ENCODE peak calls at places on chromosomes 13 and 19, in seven cellular contexts. One of them, this sample, is unnamed.

GRCh38 chr13:39876258-39876657 is 220.8 kb downstream of the COG6 start:
- DNase-seq in activated T-cell treated with anti-CD3 and anti-CD28 coated beads, Interleukin-2, amount 50 U/mL, for 72 hours: no peak
- DNase-seq in CD4-positive, alpha-beta memory T cell: no peak
- DNase-seq in GM20000: no peak
- DNase-seq in AG04450: peak; percentile 70
- DNase-seq in stimulated activated naive CD4-positive, alpha-beta T cell treated with Interleukin-2 at 50 U/mL for 16 hours: no peak
- DNase-seq in hepatic stellate cell: peak; percentile 60
- DNase-seq in this sample: peak; percentile 88

GRCh38 chr13:112024577-112024976 is 42.4 kb upstream of the SOX1 start:
- DNase-seq in stimulated activated naive CD4-positive, alpha-beta T cell treated with Interleukin-2 at 50 U/mL for 16 hours: no peak
- DNase-seq in GM20000: no peak
- DNase-seq in activated T-cell treated with anti-CD3 and anti-CD28 coated beads, Interleukin-2, amount 50 U/mL, for 72 hours: no peak
- DNase-seq in hepatic stellate cell: no peak
- DNase-seq in CD4-positive, alpha-beta memory T cell: no peak
- DNase-seq in AG04450: no peak
- DNase-seq in this sample: no peak

GRCh38 chr13:51552027-51552426 is 32.2 kb upstream of the WDFY2 start:
- DNase-seq in CD4-positive, alpha-beta memory T cell: no peak
- DNase-seq in activated T-cell treated with anti-CD3 and anti-CD28 coated beads, Interleukin-2, amount 50 U/mL, for 72 hours: no peak
- DNase-seq in GM20000: no peak
- DNase-seq in hepatic stellate cell: no peak
- DNase-seq in stimulated activated naive CD4-positive, alpha-beta T cell treated with Interleukin-2 at 50 U/mL for 16 hours: no peak
- DNase-seq in AG04450: no peak
- DNase-seq in this sample: no peak

GRCh38 chr13:45441633-45442032 is 23.1 kb upstream of the COG3 start:
- DNase-seq in AG04450: no peak
- DNase-seq in hepatic stellate cell: no peak
- DNase-seq in CD4-positive, alpha-beta memory T cell: no peak
- DNase-seq in GM20000: peak; percentile 30
- DNase-seq in stimulated activated naive CD4-positive, alpha-beta T cell treated with Interleukin-2 at 50 U/mL for 16 hours: no peak
- DNase-seq in activated T-cell treated with anti-CD3 and anti-CD28 coated beads, Interleukin-2, amount 50 U/mL, for 72 hours: no peak
- DNase-seq in this sample: no peak

GRCh38 chr19:48836089-48837017 is at the start of gene HSD17B14:
- DNase-seq in GM20000: no peak
- DNase-seq in CD4-positive, alpha-beta memory T cell: no peak
- DNase-seq in AG04450: no peak
- DNase-seq in stimulated activated naive CD4-positive, alpha-beta T cell treated with Interleukin-2 at 50 U/mL for 16 hours: no peak
- DNase-seq in activated T-cell treated with anti-CD3 and anti-CD28 coated beads, Interleukin-2, amount 50 U/mL, for 72 hours: no peak
- DNase-seq in hepatic stellate cell: no peak
- DNase-seq in this sample: no peak

GRCh38 chr13:72808917-72809500 is 27.1 kb downstream of the PIBF1 start:
- DNase-seq in stimulated activated naive CD4-positive, alpha-beta T cell treated with Interleukin-2 at 50 U/mL for 16 hours: no peak
- DNase-seq in CD4-positive, alpha-beta memory T cell: no peak
- DNase-seq in hepatic stellate cell: peak; percentile 2
- DNase-seq in AG04450: no peak
- DNase-seq in GM20000: peak; percentile 6
- DNase-seq in activated T-cell treated with anti-CD3 and anti-CD28 coated beads, Interleukin-2, amount 50 U/mL, for 72 hours: no peak
- DNase-seq in this sample: no peak

GRCh38 chr13:29754486-29754806 is 96.0 kb downstream of the UBL3 start:
- DNase-seq in activated T-cell treated with anti-CD3 and anti-CD28 coated beads, Interleukin-2, amount 50 U/mL, for 72 hours: peak; percentile 15
- DNase-seq in CD4-positive, alpha-beta memory T cell: no peak
- DNase-seq in stimulated activated naive CD4-positive, alpha-beta T cell treated with Interleukin-2 at 50 U/mL for 16 hours: no peak
- DNase-seq in AG04450: no peak
- DNase-seq in GM20000: no peak
- DNase-seq in hepatic stellate cell: no peak
- DNase-seq in this sample: no peak

GRCh38 chr19:38061294-38061693 is 154.3 kb downstream of the SIPA1L3 start:
- DNase-seq in GM20000: no peak
- DNase-seq in stimulated activated naive CD4-positive, alpha-beta T cell treated with Interleukin-2 at 50 U/mL for 16 hours: no peak
- DNase-seq in CD4-positive, alpha-beta memory T cell: no peak
- DNase-seq in AG04450: peak; percentile 68
- DNase-seq in activated T-cell treated with anti-CD3 and anti-CD28 coated beads, Interleukin-2, amount 50 U/mL, for 72 hours: no peak
- DNase-seq in hepatic stellate cell: peak; percentile 95
- DNase-seq in this sample: no peak

GRCh38 chr19:48480151-48480475 is 10.9 kb downstream of the CYTH2 start:
- DNase-seq in GM20000: no peak
- DNase-seq in stimulated activated naive CD4-positive, alpha-beta T cell treated with Interleukin-2 at 50 U/mL for 16 hours: peak; percentile 14
- DNase-seq in AG04450: no peak
- DNase-seq in CD4-positive, alpha-beta memory T cell: no peak
- DNase-seq in hepatic stellate cell: no peak
- DNase-seq in activated T-cell treated with anti-CD3 and anti-CD28 coated beads, Interleukin-2, amount 50 U/mL, for 72 hours: no peak
- DNase-seq in this sample: no peak

GRCh38 chr13:112990783-112991182 is 21.8 kb downstream of the MCF2L start:
- DNase-seq in hepatic stellate cell: no peak
- DNase-seq in stimulated activated naive CD4-positive, alpha-beta T cell treated with Interleukin-2 at 50 U/mL for 16 hours: no peak
- DNase-seq in CD4-positive, alpha-beta memory T cell: no peak
- DNase-seq in AG04450: no peak
- DNase-seq in GM20000: no peak
- DNase-seq in activated T-cell treated with anti-CD3 and anti-CD28 coated beads, Interleukin-2, amount 50 U/mL, for 72 hours: no peak
- DNase-seq in this sample: no peak

GRCh38 chr19:1223018-1223855 is 14.6 kb downstream of the CBARP start:
- DNase-seq in CD4-positive, alpha-beta memory T cell: no peak
- DNase-seq in hepatic stellate cell: peak; percentile 69
- DNase-seq in AG04450: no peak
- DNase-seq in activated T-cell treated with anti-CD3 and anti-CD28 coated beads, Interleukin-2, amount 50 U/mL, for 72 hours: no peak
- DNase-seq in stimulated activated naive CD4-positive, alpha-beta T cell treated with Interleukin-2 at 50 U/mL for 16 hours: no peak
- DNase-seq in GM20000: peak; percentile 79
- DNase-seq in this sample: no peak

GRCh38 chr19:10854350-10855089 is 6.3 kb downstream of the C19orf38 start:
- DNase-seq in activated T-cell treated with anti-CD3 and anti-CD28 coated beads, Interleukin-2, amount 50 U/mL, for 72 hours: no peak
- DNase-seq in stimulated activated naive CD4-positive, alpha-beta T cell treated with Interleukin-2 at 50 U/mL for 16 hours: no peak
- DNase-seq in CD4-positive, alpha-beta memory T cell: no peak
- DNase-seq in hepatic stellate cell: no peak
- DNase-seq in GM20000: no peak
- DNase-seq in AG04450: no peak
- DNase-seq in this sample: no peak

GRCh38 chr19:37979547-37980082 is 72.6 kb downstream of the SIPA1L3 start:
- DNase-seq in GM20000: no peak
- DNase-seq in stimulated activated naive CD4-positive, alpha-beta T cell treated with Interleukin-2 at 50 U/mL for 16 hours: no peak
- DNase-seq in hepatic stellate cell: no peak
- DNase-seq in AG04450: no peak
- DNase-seq in CD4-positive, alpha-beta memory T cell: no peak
- DNase-seq in activated T-cell treated with anti-CD3 and anti-CD28 coated beads, Interleukin-2, amount 50 U/mL, for 72 hours: no peak
- DNase-seq in this sample: no peak

GRCh38 chr13:42893346-42893745 is 98.7 kb downstream of the EPSTI1 start:
- DNase-seq in AG04450: no peak
- DNase-seq in CD4-positive, alpha-beta memory T cell: no peak
- DNase-seq in hepatic stellate cell: no peak
- DNase-seq in GM20000: no peak
- DNase-seq in activated T-cell treated with anti-CD3 and anti-CD28 coated beads, Interleukin-2, amount 50 U/mL, for 72 hours: no peak
- DNase-seq in stimulated activated naive CD4-positive, alpha-beta T cell treated with Interleukin-2 at 50 U/mL for 16 hours: no peak
- DNase-seq in this sample: peak; percentile 48